ENCODE peak calls at places on chromosomes 3 and 15, in seven cellular contexts. One of them, this sample, is unnamed.
A peak's percentile ranks its signal among the peaks of the same experiment; 100 is the strongest.

GRCh38 chr3:108804437-108804836 is 18.1 kb upstream of the TRAT1 start:
- DNase-seq in NCI-H774: no peak
- DNase-seq in body of pancreas: no peak
- DNase-seq in NCI-H1092: no peak
- DNase-seq in NCI-H526: peak; percentile 34
- DNase-seq in hepatic stellate cell: no peak
- DNase-seq in tibial nerve: no peak
- DNase-seq in this sample: no peak

GRCh38 chr15:40367038-40367672 is 9.1 kb downstream of the DISP2 start:
- DNase-seq in hepatic stellate cell: no peak
- DNase-seq in tibial nerve: no peak
- DNase-seq in NCI-H526: no peak
- DNase-seq in body of pancreas: peak; percentile 93
- DNase-seq in NCI-H774: no peak
- DNase-seq in NCI-H1092: no peak
- DNase-seq in this sample: no peak

GRCh38 chr15:23069496-23070166 is 30.3 kb upstream of the TUBGCP5 start:
- DNase-seq in tibial nerve: no peak
- DNase-seq in NCI-H774: no peak
- DNase-seq in NCI-H526: no peak
- DNase-seq in NCI-H1092: no peak
- DNase-seq in body of pancreas: no peak
- DNase-seq in hepatic stellate cell: no peak
- DNase-seq in this sample: no peak

GRCh38 chr15:90233701-90234518 is at the start of the genes CIB1 and GDPGP1:
- DNase-seq in tibial nerve: peak; percentile 91
- DNase-seq in NCI-H774: peak; percentile 93
- DNase-seq in NCI-H1092: peak; percentile 72
- DNase-seq in hepatic stellate cell: peak; percentile 98
- DNase-seq in NCI-H526: peak; percentile 93
- DNase-seq in body of pancreas: peak; percentile 98
- DNase-seq in this sample: peak; percentile 69

GRCh38 chr3:47884603-47885002 is 81.7 kb downstream of the DHX30 start:
- DNase-seq in tibial nerve: no peak
- DNase-seq in NCI-H774: no peak
- DNase-seq in NCI-H526: no peak
- DNase-seq in hepatic stellate cell: no peak
- DNase-seq in NCI-H1092: no peak
- DNase-seq in body of pancreas: no peak
- DNase-seq in this sample: no peak

GRCh38 chr3:52330194-52330805 is 14.2 kb downstream of the DNAH1 start:
- DNase-seq in NCI-H774: no peak
- DNase-seq in hepatic stellate cell: no peak
- DNase-seq in NCI-H1092: no peak
- DNase-seq in body of pancreas: no peak
- DNase-seq in tibial nerve: no peak
- DNase-seq in NCI-H526: no peak
- DNase-seq in this sample: no peak

GRCh38 chr3:120646771-120647449 is 35.1 kb downstream of the HGD start:
- DNase-seq in NCI-H1092: no peak
- DNase-seq in hepatic stellate cell: no peak
- DNase-seq in tibial nerve: no peak
- DNase-seq in NCI-H526: no peak
- DNase-seq in NCI-H774: no peak
- DNase-seq in body of pancreas: no peak
- DNase-seq in this sample: no peak

GRCh38 chr3:170529912-170530311 is 56.0 kb downstream of the SLC7A14 start:
- DNase-seq in NCI-H774: no peak
- DNase-seq in body of pancreas: no peak
- DNase-seq in tibial nerve: no peak
- DNase-seq in NCI-H1092: no peak
- DNase-seq in hepatic stellate cell: no peak
- DNase-seq in NCI-H526: no peak
- DNase-seq in this sample: no peak

GRCh38 chr3:55721716-55722484 is 234.8 kb upstream of the WNT5A start:
- DNase-seq in body of pancreas: peak; percentile 32
- DNase-seq in NCI-H1092: no peak
- DNase-seq in NCI-H774: no peak
- DNase-seq in hepatic stellate cell: peak; percentile 27
- DNase-seq in NCI-H526: peak; percentile 16
- DNase-seq in tibial nerve: no peak
- DNase-seq in this sample: no peak

GRCh38 chr15:31468911-31469800 is 142.5 kb downstream of the KLF13 start:
- DNase-seq in tibial nerve: no peak
- DNase-seq in hepatic stellate cell: no peak
- DNase-seq in NCI-H774: no peak
- DNase-seq in body of pancreas: no peak
- DNase-seq in NCI-H1092: no peak
- DNase-seq in NCI-H526: no peak
- DNase-seq in this sample: no peak

GRCh38 chr15:46110755-46111154 is 475.9 kb downstream of the SQOR start:
- DNase-seq in NCI-H774: no peak
- DNase-seq in hepatic stellate cell: no peak
- DNase-seq in NCI-H526: no peak
- DNase-seq in body of pancreas: no peak
- DNase-seq in NCI-H1092: no peak
- DNase-seq in tibial nerve: no peak
- DNase-seq in this sample: no peak

GRCh38 chr15:45454825-45455224 is 67.7 kb downstream of the SLC30A4 start:
- DNase-seq in tibial nerve: peak; percentile 34
- DNase-seq in NCI-H1092: no peak
- DNase-seq in NCI-H526: no peak
- DNase-seq in NCI-H774: no peak
- DNase-seq in body of pancreas: peak; percentile 77
- DNase-seq in hepatic stellate cell: peak; percentile 95
- DNase-seq in this sample: no peak

GRCh38 chr3:96813134-96813819 is 1.1 kb upstream of the EPHA6 start:
- DNase-seq in hepatic stellate cell: peak; percentile 55
- DNase-seq in NCI-H526: peak; percentile 93
- DNase-seq in NCI-H774: peak; percentile 84
- DNase-seq in NCI-H1092: peak; percentile 68
- DNase-seq in body of pancreas: peak; percentile 80
- DNase-seq in tibial nerve: peak; percentile 33
- DNase-seq in this sample: peak; percentile 72

GRCh38 chr3:128131897-128132646 is 8.5 kb upstream of the RUVBL1 start:
- DNase-seq in tibial nerve: no peak
- DNase-seq in hepatic stellate cell: no peak
- DNase-seq in NCI-H526: no peak
- DNase-seq in body of pancreas: no peak
- DNase-seq in NCI-H1092: no peak
- DNase-seq in NCI-H774: no peak
- DNase-seq in this sample: no peak

GRCh38 chr15:90686435-90687218 is 30.5 kb upstream of the BLM start:
- DNase-seq in body of pancreas: no peak
- DNase-seq in NCI-H774: no peak
- DNase-seq in tibial nerve: no peak
- DNase-seq in hepatic stellate cell: no peak
- DNase-seq in NCI-H526: no peak
- DNase-seq in NCI-H1092: no peak
- DNase-seq in this sample: no peak

GRCh38 chr15:48897144-48897814 is 19.3 kb downstream of the EID1 start:
- DNase-seq in tibial nerve: no peak
- DNase-seq in NCI-H774: no peak
- DNase-seq in NCI-H526: peak; percentile 47
- DNase-seq in body of pancreas: no peak
- DNase-seq in NCI-H1092: no peak
- DNase-seq in hepatic stellate cell: peak; percentile 16
- DNase-seq in this sample: no peak

GRCh38 chr3:141728355-141728892 is 9.7 kb upstream of the RNF7 start:
- DNase-seq in NCI-H774: no peak
- DNase-seq in hepatic stellate cell: no peak
- DNase-seq in tibial nerve: no peak
- DNase-seq in NCI-H526: no peak
- DNase-seq in body of pancreas: no peak
- DNase-seq in NCI-H1092: no peak
- DNase-seq in this sample: no peak

GRCh38 chr15:62444104-62445027 is 279.3 kb upstream of the C2CD4B start:
- DNase-seq in body of pancreas: peak; percentile 32
- DNase-seq in hepatic stellate cell: peak; percentile 75
- DNase-seq in NCI-H774: no peak
- DNase-seq in tibial nerve: no peak
- DNase-seq in NCI-H526: no peak
- DNase-seq in NCI-H1092: no peak
- DNase-seq in this sample: no peak

GRCh38 chr15:74381481-74381880 is 14.0 kb upstream of the CYP11A1 start:
- DNase-seq in NCI-H774: no peak
- DNase-seq in tibial nerve: no peak
- DNase-seq in NCI-H526: no peak
- DNase-seq in hepatic stellate cell: no peak
- DNase-seq in body of pancreas: no peak
- DNase-seq in NCI-H1092: no peak
- DNase-seq in this sample: no peak

GRCh38 chr15:29124581-29125381 is 144.8 kb downstream of the NSMCE3 start:
- DNase-seq in NCI-H774: no peak
- DNase-seq in body of pancreas: no peak
- DNase-seq in NCI-H526: peak; percentile 13
- DNase-seq in NCI-H1092: no peak
- DNase-seq in tibial nerve: no peak
- DNase-seq in hepatic stellate cell: peak; percentile 74
- DNase-seq in this sample: no peak

GRCh38 chr3:71492566-71492965 is 91.0 kb downstream of the FOXP1 start:
- DNase-seq in body of pancreas: no peak
- DNase-seq in NCI-H774: no peak
- DNase-seq in NCI-H1092: no peak
- DNase-seq in NCI-H526: no peak
- DNase-seq in tibial nerve: no peak
- DNase-seq in hepatic stellate cell: no peak
- DNase-seq in this sample: no peak

GRCh38 chr3:16179771-16180736 is 5.6 kb downstream of the GALNT15 start:
- DNase-seq in hepatic stellate cell: no peak
- DNase-seq in NCI-H1092: no peak
- DNase-seq in NCI-H526: peak; percentile 46
- DNase-seq in tibial nerve: no peak
- DNase-seq in body of pancreas: no peak
- DNase-seq in NCI-H774: no peak
- DNase-seq in this sample: no peak

GRCh38 chr3:162262145-162262544 is 765.5 kb downstream of the OTOL1 start:
- DNase-seq in body of pancreas: no peak
- DNase-seq in tibial nerve: no peak
- DNase-seq in NCI-H1092: no peak
- DNase-seq in NCI-H774: no peak
- DNase-seq in hepatic stellate cell: no peak
- DNase-seq in NCI-H526: no peak
- DNase-seq in this sample: no peak

GRCh38 chr3:139388961-139389551 is 391 bp downstream of the COPB2 start:
- DNase-seq in tibial nerve: no peak
- DNase-seq in NCI-H1092: no peak
- DNase-seq in hepatic stellate cell: peak; percentile 6
- DNase-seq in NCI-H774: no peak
- DNase-seq in body of pancreas: no peak
- DNase-seq in NCI-H526: peak; percentile 50
- DNase-seq in this sample: no peak

GRCh38 chr15:75366163-75366562 is 2.2 kb downstream of the MAN2C1 start:
- DNase-seq in body of pancreas: no peak
- DNase-seq in tibial nerve: no peak
- DNase-seq in NCI-H774: no peak
- DNase-seq in NCI-H526: no peak
- DNase-seq in hepatic stellate cell: no peak
- DNase-seq in NCI-H1092: no peak
- DNase-seq in this sample: no peak

This sample was measured in SHP77 treated with DMSO at 0.1 percent for 48 hours.